ENCODE peak calls at places on chromosomes 16 and 17, in eight cellular contexts. K is stimulated activated CD8-positive, alpha-beta memory T cell treated with anti-CD3 and anti-CD28 coated beads, Interleukin-7, amount 100 ng/mL, for 24 hours; G is mucosa of gallbladder; D is AG09309; Z is WTC11; C is activated T-helper 1 cell treated with anti-CD3 and anti-CD28 coated beads, Interleukin-2, amount 50 U/mL, for 16 hours; R is cardiac fibroblast; S is lower lobe of right lung. M is an unnamed sample.

GRCh38 chr17:68429881-68430280 is 27.4 kb downstream of the WIPI1 start:
- DNase-seq in K (no peak), R (no peak), S (no peak), D (no peak), Z (no peak), G (no peak), C (no peak), M (no peak)

GRCh38 chr16:89621136-89621697 is 7.8 kb downstream of the DPEP1 start:
- DNase-seq in G (no peak), S (no peak), C (no peak), R (no peak), D (no peak), Z (no peak), K (no peak), M (no peak)

GRCh38 chr16:30395155-30395991 is at the start of gene ZNF48:
- DNase-seq in D (no peak), G (peak), Z (peak), R (peak), S (peak), C (peak), K (no peak), M (peak)

GRCh38 chr16:76195648-76196047 is 81.6 kb upstream of the CNTNAP4 start:
- DNase-seq in S (no peak), R (no peak), Z (no peak), D (no peak), K (no peak), C (no peak), G (no peak), M (no peak)

GRCh38 chr16:54980821-54981220 is 50.2 kb downstream of the IRX5 start:
- DNase-seq in Z (no peak), D (no peak), C (no peak), S (no peak), G (no peak), K (no peak), R (no peak), M (no peak)

GRCh38 chr17:17044846-17045561 is 2.7 kb downstream of the MPRIP start:
- DNase-seq in Z (peak), D (peak), K (no peak), G (no peak), C (no peak), S (no peak), R (peak), M (peak)

GRCh38 chr17:20935740-20936139 is 107.1 kb downstream of the USP22 start:
- DNase-seq in S (no peak), G (no peak), R (peak), C (no peak), Z (no peak), K (no peak), D (peak), M (peak)

GRCh38 chr16:77468831-77469230 is 34.0 kb upstream of the ADAMTS18 start:
- DNase-seq in K (no peak), Z (no peak), S (no peak), C (no peak), R (no peak), G (no peak), D (no peak), M (no peak)

GRCh38 chr16:82992826-82993225 is 366.1 kb downstream of the CDH13 start:
- DNase-seq in R (no peak), G (peak), D (no peak), Z (no peak), C (no peak), K (no peak), S (no peak), M (no peak)

GRCh38 chr17:75524971-75525805 is at the start of gene LLGL2:
- DNase-seq in K (peak), D (no peak), S (peak), R (peak), Z (peak), C (peak), G (peak), M (no peak)

GRCh38 chr17:66474258-66474657 is 171.8 kb downstream of the PRKCA start:
- DNase-seq in C (no peak), G (no peak), D (no peak), K (no peak), S (no peak), Z (no peak), R (no peak), M (no peak)

GRCh38 chr17:2704031-2704889 is 7.3 kb downstream of the CLUH start:
- DNase-seq in D (no peak), C (no peak), R (no peak), Z (peak), S (peak), K (no peak), G (no peak), M (no peak)

GRCh38 chr16:47561286-47561685 is 100.2 kb downstream of the PHKB start:
- DNase-seq in D (no peak), C (no peak), R (no peak), K (no peak), G (no peak), Z (no peak), S (no peak), M (no peak)